ENCODE peak calls at places on chromosomes 13 and 19, in ten cellular contexts. P is activated gamma-delta T cell treated with anti-CD3 and anti-CD28 coated beads, Interleukin-2, amount 50 U/mL, for 16 hours; F is globus pallidus; R is heart right ventricle; I is HuH-7.5; B is hepatic stellate cell; Y is mesothelial cell of epicardium; X is stimulated activated CD8-positive, alpha-beta memory T cell treated with anti-CD3 and anti-CD28 coated beads, Interleukin-7, amount 100 ng/mL, for 1 hour; Q is amniotic stem cell; L is skeletal muscle cell. U is an unnamed sample.

GRCh38 chr19:19782783-19783182 is 38.8 kb downstream of the ZNF506 start:
- DNase-seq in P (no peak), F (no peak), R (no peak), I (no peak), B (no peak), Y (no peak), X (no peak), Q (no peak), L (no peak), U (peak; percentile 60)

GRCh38 chr13:39586956-39587605 is 15.9 kb downstream of the LHFPL6 start:
- DNase-seq in P (no peak), F (no peak), R (no peak), I (no peak), B (no peak), Y (no peak), X (no peak), Q (no peak), L (no peak), U (no peak)

GRCh38 chr13:31909889-31910551 is 121.6 kb upstream of the FRY start:
- DNase-seq in P (peak; percentile 32), F (peak; percentile 54), R (peak; percentile 76), I (no peak), B (no peak), Y (peak; percentile 37), X (no peak), Q (peak; percentile 48), L (no peak), U (peak; percentile 30)

GRCh38 chr13:24865158-24865557 is 101.2 kb downstream of the RNF17 start:
- DNase-seq in P (no peak), F (no peak), R (no peak), I (no peak), B (no peak), Y (no peak), X (no peak), Q (no peak), L (no peak), U (no peak)

GRCh38 chr13:27797228-27797624 is 4.9 kb downstream of the GSX1 start:
- DNase-seq in P (no peak), F (no peak), R (no peak), I (no peak), B (peak; percentile 58), Y (no peak), X (no peak), Q (no peak), L (no peak), U (no peak)

GRCh38 chr19:55647732-55648656 is at the start of gene CCDC106:
- DNase-seq in P (no peak), F (peak; percentile 59), R (peak; percentile 79), I (peak; percentile 92), B (peak; percentile 77), Y (peak; percentile 56), X (no peak), Q (no peak), L (peak; percentile 43), U (peak; percentile 57)

GRCh38 chr19:56120371-56121179 is 520 bp downstream of the ZNF787 start:
- DNase-seq in P (peak; percentile 70), F (no peak), R (peak; percentile 83), I (peak; percentile 98), B (peak; percentile 93), Y (peak; percentile 78), X (peak; percentile 62), Q (peak; percentile 76), L (peak; percentile 32), U (peak; percentile 85)

GRCh38 chr19:35717665-35718344 is at the start of gene KMT2B:
- DNase-seq in P (no peak), F (no peak), R (no peak), I (peak; percentile 100), B (peak; percentile 97), Y (peak; percentile 90), X (no peak), Q (peak; percentile 90), L (no peak), U (no peak)

GRCh38 chr13:102658678-102659077 is 36.2 kb downstream of the METTL21C start:
- DNase-seq in P (no peak), F (no peak), R (no peak), I (no peak), B (no peak), Y (no peak), X (no peak), Q (no peak), L (peak; percentile 13), U (no peak)

GRCh38 chr19:1066748-1067340 is at the start of gene ARHGAP45:
- DNase-seq in P (peak; percentile 73), F (no peak), R (no peak), I (peak; percentile 72), B (no peak), Y (no peak), X (peak; percentile 54), Q (no peak), L (no peak), U (peak; percentile 81)

GRCh38 chr13:24135674-24136300 is 24.7 kb upstream of the SPATA13 start:
- DNase-seq in P (no peak), F (no peak), R (no peak), I (no peak), B (peak; percentile 38), Y (no peak), X (no peak), Q (no peak), L (no peak), U (no peak)

GRCh38 chr13:73194310-73194709 is 135.5 kb downstream of the KLF5 start:
- DNase-seq in P (no peak), F (no peak), R (no peak), I (peak; percentile 12), B (no peak), Y (no peak), X (no peak), Q (no peak), L (no peak), U (no peak)

GRCh38 chr13:99228737-99229691 is 28.4 kb downstream of the UBAC2 start:
- DNase-seq in P (no peak), F (no peak), R (no peak), I (no peak), B (peak; percentile 62), Y (no peak), X (no peak), Q (peak; percentile 24), L (peak; percentile 7), U (no peak)

GRCh38 chr19:18906605-18907519 is 10.9 kb upstream of the CERS1 start:
- DNase-seq in P (no peak), F (peak; percentile 92), R (no peak), I (no peak), B (no peak), Y (no peak), X (no peak), Q (no peak), L (no peak), U (no peak)

GRCh38 chr19:35038623-35039512 is 2.7 kb upstream of the HPN start:
- DNase-seq in P (no peak), F (no peak), R (no peak), I (no peak), B (no peak), Y (no peak), X (no peak), Q (no peak), L (no peak), U (no peak)

GRCh38 chr19:2491130-2491801 is 15.3 kb downstream of the GADD45B start:
- DNase-seq in P (no peak), F (no peak), R (no peak), I (no peak), B (peak; percentile 78), Y (no peak), X (no peak), Q (no peak), L (peak; percentile 85), U (no peak)

GRCh38 chr19:10074153-10074552 is 12.0 kb upstream of the SHFL start:
- DNase-seq in P (peak; percentile 27), F (no peak), R (no peak), I (peak; percentile 60), B (no peak), Y (no peak), X (no peak), Q (no peak), L (no peak), U (peak; percentile 49)

GRCh38 chr13:105090244-105090643 is 1445.2 kb downstream of the EFNB2 start:
- DNase-seq in P (no peak), F (no peak), R (no peak), I (no peak), B (no peak), Y (no peak), X (no peak), Q (no peak), L (no peak), U (no peak)

GRCh38 chr19:39237200-39238184 is 7.3 kb downstream of the IFNL3 start:
- DNase-seq in P (peak; percentile 29), F (no peak), R (no peak), I (peak; percentile 47), B (no peak), Y (no peak), X (no peak), Q (no peak), L (no peak), U (peak; percentile 59)

GRCh38 chr19:48613024-48613851 is 1.6 kb downstream of the FAM83E start:
- DNase-seq in P (no peak), F (no peak), R (no peak), I (no peak), B (no peak), Y (no peak), X (no peak), Q (no peak), L (no peak), U (no peak)

GRCh38 chr19:51688665-51689571 is 4.2 kb upstream of the SPACA6 start:
- DNase-seq in P (no peak), F (peak; percentile 96), R (peak; percentile 96), I (peak; percentile 64), B (peak; percentile 88), Y (peak; percentile 90), X (no peak), Q (peak; percentile 89), L (peak; percentile 93), U (no peak)

GRCh38 chr19:28727133-28727834 is 485.7 kb downstream of the UQCRFS1 start:
- DNase-seq in P (no peak), F (no peak), R (no peak), I (no peak), B (no peak), Y (no peak), X (no peak), Q (no peak), L (no peak), U (peak; percentile 67)

GRCh38 chr13:113777311-113778260 is 18.6 kb downstream of the TMEM255B start:
- DNase-seq in P (no peak), F (no peak), R (no peak), I (no peak), B (no peak), Y (no peak), X (no peak), Q (no peak), L (no peak), U (no peak)

GRCh38 chr13:84645196-84646071 is 763.2 kb upstream of the SLITRK1 start:
- DNase-seq in P (no peak), F (no peak), R (no peak), I (no peak), B (peak; percentile 0), Y (no peak), X (no peak), Q (peak; percentile 56), L (no peak), U (no peak)

GRCh38 chr13:94481966-94482365 is 2.5 kb upstream of the DCT start:
- DNase-seq in P (no peak), F (no peak), R (no peak), I (no peak), B (peak; percentile 5), Y (no peak), X (no peak), Q (no peak), L (peak; percentile 79), U (no peak)

GRCh38 chr19:48963371-48964204 is 1.5 kb upstream of the FTL start:
- DNase-seq in P (peak; percentile 58), F (peak; percentile 78), R (peak; percentile 82), I (peak; percentile 91), B (peak; percentile 85), Y (peak; percentile 63), X (no peak), Q (peak; percentile 40), L (no peak), U (peak; percentile 68)

GRCh38 chr13:114282143-114282685 is 813 bp downstream of the UPF3A start:
- DNase-seq in P (no peak), F (peak; percentile 65), R (peak; percentile 39), I (peak; percentile 27), B (peak; percentile 72), Y (peak; percentile 34), X (no peak), Q (peak; percentile 30), L (no peak), U (no peak)

GRCh38 chr19:18412610-18413239 is 6.5 kb upstream of the SSBP4 start:
- DNase-seq in P (no peak), F (no peak), R (no peak), I (no peak), B (no peak), Y (no peak), X (no peak), Q (no peak), L (no peak), U (no peak)